ENCODE peak calls at places on chromosomes 3 and 15, in ten cellular contexts. J is BE2C, M is progenitor cell of endocrine pancreas, D is tibial artery, U is spleen, E is fibroblast of lung, C is WTC11, I is fibroblast of pulmonary artery, H is B cell, W is testis. A is an unnamed sample.

GRCh38 chr15:95604634-95605036 is 725.9 kb upstream of the NR2F2 start:
- DNase-seq in E (peak), J (no peak), H (no peak), W (no peak), D (no peak), M (no peak), C (no peak), U (no peak), I (peak), A (no peak)

GRCh38 chr3:159669024-159669476 is 319.6 kb upstream of the IL12A start:
- DNase-seq in D (peak), M (no peak), E (peak), U (no peak), H (no peak), J (no peak), C (no peak), W (no peak), I (peak), A (no peak)

GRCh38 chr3:139906441-139906840 is 28.5 kb upstream of the CLSTN2 start:
- DNase-seq in C (no peak), H (no peak), U (no peak), M (no peak), I (no peak), E (peak), J (no peak), D (no peak), W (no peak), A (no peak)

GRCh38 chr3:58609990-58610389 is 32.8 kb upstream of the FAM107A start:
- DNase-seq in C (no peak), E (no peak), M (no peak), J (no peak), W (no peak), D (no peak), I (no peak), U (no peak), H (no peak), A (no peak)

GRCh38 chr3:133792171-133792763 is 13.3 kb upstream of the SRPRB start:
- DNase-seq in I (peak), J (no peak), M (no peak), U (no peak), H (no peak), W (no peak), D (no peak), E (peak), C (no peak), A (no peak)

GRCh38 chr15:98231696-98232440 is 271.4 kb downstream of the ARRDC4 start:
- DNase-seq in M (no peak), W (no peak), U (no peak), C (no peak), H (no peak), J (no peak), D (no peak), I (peak), E (peak), A (no peak)

GRCh38 chr15:85168642-85169173 is 187.1 kb downstream of the PDE8A start:
- DNase-seq in I (no peak), J (peak), M (peak), E (peak), H (peak), C (peak), U (no peak), D (no peak), W (peak), A (peak)

GRCh38 chr3:148772835-148773234 is 54.8 kb upstream of the CPB1 start:
- DNase-seq in C (no peak), I (no peak), D (no peak), J (no peak), U (no peak), H (no peak), M (no peak), W (no peak), E (no peak), A (no peak)

GRCh38 chr3:13670292-13670691 is 121.4 kb downstream of the FBLN2 start:
- DNase-seq in U (no peak), D (no peak), M (no peak), J (peak), E (no peak), H (no peak), W (peak), C (no peak), I (no peak), A (no peak)

DNA sequence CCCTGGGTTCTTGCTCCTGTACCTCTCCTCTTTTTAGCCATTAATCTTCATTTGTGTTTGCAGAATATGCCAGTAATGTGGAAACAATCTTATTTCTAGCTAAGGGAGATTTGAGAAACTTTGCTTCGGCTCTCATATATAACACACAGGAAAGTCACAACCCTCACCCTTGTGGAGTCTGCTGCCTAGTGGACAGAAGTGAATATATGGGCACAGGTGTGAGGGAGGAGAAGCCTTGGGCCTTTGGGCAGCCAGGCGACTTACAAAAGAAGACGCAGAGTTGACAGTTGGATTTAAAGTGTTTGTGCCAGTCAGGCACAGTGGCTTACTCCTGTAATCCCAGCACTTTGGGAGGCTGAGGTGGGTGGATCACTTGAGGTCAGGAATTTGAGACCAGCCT is 181.8 kb upstream of the TBL1XR1 start:
- DNase-seq in U (no peak), H (peak), W (no peak), E (no peak), M (no peak), C (no peak), J (no peak), I (no peak), D (no peak), A (no peak)
- TF ChIP-seq CTCF in U (no peak), H (no peak), W (no peak), E (no peak), M (no peak), C (no peak), J (no peak), I (no peak), D (no peak), A (no peak)

DNA sequence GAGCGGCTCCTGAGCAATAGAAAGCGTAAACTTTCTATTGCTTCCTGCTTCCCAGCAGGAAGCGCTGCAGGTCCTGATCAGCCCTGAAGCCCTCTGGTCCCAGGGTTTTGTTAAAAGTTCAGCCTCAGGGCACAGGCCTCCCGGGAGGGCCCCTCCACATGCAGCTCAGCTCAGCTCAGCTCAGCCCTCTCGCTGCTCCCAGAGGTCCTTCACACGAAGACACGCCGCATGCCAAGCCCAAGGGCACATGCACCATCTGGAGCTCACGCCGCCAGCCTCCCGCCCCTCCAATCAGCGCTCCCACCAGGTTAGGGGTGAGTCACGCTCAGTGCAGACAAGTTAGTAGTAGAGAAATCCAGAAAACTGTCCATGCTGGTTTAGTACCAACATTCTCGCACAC is 12.7 kb downstream of the TKT start:
- DNase-seq in J (peak), E (peak), W (peak), U (no peak), H (no peak), M (no peak), C (peak), D (no peak), I (peak), A (peak)
- TF ChIP-seq CTCF in J (no peak), E (no peak), W (no peak), U (no peak), H (no peak), M (no peak), C (no peak), D (no peak), I (no peak), A (no peak)

GRCh38 chr3:17901893-17902292 is 159.5 kb upstream of the TBC1D5 start:
- DNase-seq in W (no peak), H (peak), E (no peak), J (no peak), C (no peak), U (no peak), I (no peak), D (no peak), M (no peak), A (no peak)

GRCh38 chr3:17908399-17909191 is 166.2 kb upstream of the TBC1D5 start:
- DNase-seq in I (no peak), U (no peak), E (no peak), D (no peak), M (no peak), J (peak), H (no peak), W (no peak), C (no peak), A (no peak)

GRCh38 chr3:17910922-17911321 is 168.5 kb upstream of the TBC1D5 start:
- DNase-seq in D (no peak), C (no peak), I (no peak), M (no peak), U (no peak), W (no peak), H (no peak), J (no peak), E (no peak), A (no peak)

GRCh38 chr3:17905996-17906395 is 163.6 kb upstream of the TBC1D5 start:
- DNase-seq in J (no peak), D (no peak), U (no peak), C (no peak), W (no peak), H (no peak), E (no peak), I (no peak), M (no peak), A (no peak)
- TF ChIP-seq CTCF in J (peak), D (no peak), U (no peak), C (no peak), W (no peak), H (no peak), E (no peak), I (no peak), M (no peak), A (no peak)

GRCh38 chr3:55042591-55042990 is 114.7 kb upstream of the LRTM1 start:
- DNase-seq in C (no peak), J (no peak), I (peak), W (no peak), U (no peak), M (no peak), D (no peak), E (peak), H (no peak), A (no peak)
- TF ChIP-seq CTCF in C (no peak), J (no peak), I (no peak), W (no peak), U (no peak), M (no peak), D (no peak), E (peak), H (no peak), A (no peak)

A was measured in glutamatergic neuron.